ENCODE peak calls at places on chromosomes 11 and 22, in four cellular contexts. U is body of pancreas, X is neural progenitor cell, H is neuronal stem cell. Z is an unnamed sample.

GRCh38 chr11:26849009-26849408 is 127.1 kb upstream of the SLC5A12 start:
- DNase-seq in U (peak; percentile 37), X (no peak), H (no peak), Z (no peak)

GRCh38 chr11:19558189-19558986 is 154.2 kb upstream of the NAV2 start:
- DNase-seq in U (no peak), X (no peak), H (no peak), Z (no peak)

GRCh38 chr11:58503361-58503856 is 4.5 kb downstream of the OR5B21 start:
- DNase-seq in U (no peak), X (no peak), H (no peak), Z (no peak)

GRCh38 chr11:14249121-14249963 is 109.6 kb downstream of the RRAS2 start:
- DNase-seq in U (peak; percentile 57), X (peak; percentile 87), H (peak; percentile 71), Z (peak; percentile 68)

GRCh38 chr11:1628506-1629325 is 859 bp upstream of the KRTAP5-5 start:
- DNase-seq in U (peak; percentile 68), X (peak; percentile 79), H (peak; percentile 64), Z (peak; percentile 27)

GRCh38 chr22:47295226-47295901 is 532.9 kb downstream of the TBC1D22A start:
- DNase-seq in U (no peak), X (no peak), H (no peak), Z (no peak)

GRCh38 chr22:33404723-33405122 is 346.5 kb upstream of the SYN3 start:
- DNase-seq in U (no peak), X (no peak), H (no peak), Z (no peak)

GRCh38 chr11:134340354-134340964 is 8.7 kb downstream of the GLB1L2 start:
- DNase-seq in U (no peak), X (no peak), H (no peak), Z (no peak)

GRCh38 chr22:30127749-30128166 is 47.5 kb downstream of the HORMAD2 start:
- DNase-seq in U (no peak), X (no peak), H (no peak), Z (no peak)

GRCh38 chr22:35986085-35986484 is 42.5 kb downstream of the RBFOX2 start:
- DNase-seq in U (no peak), X (peak; percentile 29), H (no peak), Z (no peak)

GRCh38 chr11:17164361-17165246 is 43.2 kb downstream of the PIK3C2A start:
- DNase-seq in U (no peak), X (no peak), H (no peak), Z (no peak)

GRCh38 chr11:125431009-125431408 is 65.1 kb downstream of the FEZ1 start:
- DNase-seq in U (no peak), X (no peak), H (no peak), Z (no peak)

GRCh38 chr22:40334060-40334459 is 12.2 kb upstream of the ADSL start:
- DNase-seq in U (no peak), X (no peak), H (no peak), Z (no peak)

GRCh38 chr11:88188251-88189030 is 13.2 kb upstream of the RAB38 start:
- DNase-seq in U (no peak), X (no peak), H (no peak), Z (no peak)

GRCh38 chr22:26310616-26311015 is 118.4 kb upstream of the ASPHD2 start:
- DNase-seq in U (no peak), X (no peak), H (no peak), Z (no peak)

GRCh38 chr11:132238331-132238730 is 867.9 kb downstream of the NTM start:
- DNase-seq in U (no peak), X (no peak), H (no peak), Z (no peak)

GRCh38 chr22:46736705-46737104 is 1.3 kb downstream of the CERK start:
- DNase-seq in U (no peak), X (no peak), H (no peak), Z (no peak)

GRCh38 chr11:117172678-117173421 is 5.7 kb upstream of the SIDT2 start:
- DNase-seq in U (no peak), X (no peak), H (no peak), Z (no peak)

GRCh38 chr11:117649656-117650055 is 147.4 kb downstream of the DSCAML1 start:
- DNase-seq in U (no peak), X (no peak), H (no peak), Z (no peak)

GRCh38 chr11:2101171-2101675 is 38.0 kb downstream of the IGF2 start:
- DNase-seq in U (no peak), X (no peak), H (no peak), Z (no peak)

GRCh38 chr11:128745296-128746183 is 51.7 kb downstream of the FLI1 start:
- DNase-seq in U (no peak), X (no peak), H (no peak), Z (no peak)

GRCh38 chr11:61578819-61579218 is 2.1 kb downstream of the SYT7 start:
- DNase-seq in U (no peak), X (no peak), H (no peak), Z (no peak)

DNA sequence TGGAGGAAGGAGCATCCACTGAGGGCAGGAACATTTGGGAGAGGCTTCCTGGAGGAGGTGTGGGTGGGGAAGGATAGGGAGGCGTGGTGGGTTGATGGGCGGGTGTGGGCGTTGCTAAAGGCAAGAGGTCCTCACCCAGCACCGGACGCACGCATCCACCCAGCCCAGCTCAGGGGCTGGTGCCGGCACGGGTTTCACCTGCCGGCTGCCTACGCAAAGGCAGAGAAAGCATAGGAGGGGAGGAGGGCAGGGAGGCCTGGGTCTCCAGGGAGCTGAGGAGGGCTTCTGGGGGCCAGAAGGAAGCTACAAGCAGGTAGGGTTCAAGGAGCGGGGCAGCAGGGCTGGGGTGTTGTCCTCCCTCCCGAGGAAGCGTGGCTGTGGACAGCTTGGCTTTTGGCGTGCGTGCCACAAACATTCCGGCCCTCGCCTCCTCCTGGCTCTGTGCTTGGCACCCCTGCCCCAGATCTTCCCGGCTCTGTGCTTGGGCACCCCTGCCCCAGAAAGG is 7.8 kb downstream of the SSH3 start:
- DNase-seq in U (no peak), X (no peak), H (no peak), Z (no peak)
- H3K36me3 ChIP-seq in U (peaks cover 7% of the 10 kb centered on the region), X (no peaks in the 10 kb centered on the region), H (no peaks in the 10 kb centered on the region), Z (peaks cover 14% of the 10 kb centered on the region)

DNA sequence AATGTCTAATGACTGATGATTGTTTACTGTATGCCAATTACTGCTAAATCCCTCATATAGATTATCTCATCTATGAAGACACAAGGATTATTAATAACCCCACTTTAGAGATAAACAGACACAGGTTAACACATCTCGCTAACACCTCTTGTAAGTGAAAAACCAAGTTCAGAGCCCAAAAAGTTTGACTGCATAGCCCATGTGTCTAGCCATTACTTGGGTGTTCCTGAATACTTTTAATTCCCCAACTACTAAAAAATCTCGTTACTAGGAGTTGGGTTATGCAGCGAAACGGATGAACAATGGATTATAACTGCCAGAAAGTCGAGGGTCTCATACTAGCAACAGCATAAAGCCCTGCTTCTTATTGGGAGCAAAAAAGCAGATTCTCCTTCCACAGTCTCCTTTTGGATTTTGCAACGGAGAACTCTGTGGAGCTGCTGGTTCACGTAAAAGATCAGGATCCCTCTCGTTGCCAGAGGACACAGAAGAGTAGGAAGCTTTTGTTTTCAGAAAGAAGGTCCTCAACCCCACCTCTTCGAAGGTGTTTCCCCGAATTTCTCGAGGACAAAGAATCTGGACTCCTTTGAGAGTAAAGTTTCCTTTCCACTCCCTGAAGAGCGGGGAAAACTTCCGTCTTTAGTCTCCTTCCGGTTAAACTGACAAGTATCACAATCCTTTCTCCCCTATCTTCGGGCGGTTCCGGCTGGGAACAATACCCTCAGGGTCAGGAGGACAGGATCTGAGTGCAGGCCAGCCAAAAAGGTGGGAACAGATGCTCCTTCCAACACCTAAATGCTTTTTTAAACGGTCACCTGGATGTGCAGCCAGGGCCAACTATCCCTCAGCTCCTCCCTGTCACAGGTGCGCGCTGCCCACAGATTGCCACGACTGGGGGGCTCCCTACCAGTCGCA is 907 bp downstream of the ZBED5 start:
- DNase-seq in U (peak; percentile 50), X (peak; percentile 66), H (peak; percentile 44), Z (peak; percentile 49)
- H3K36me3 ChIP-seq in U (peaks cover 10% of the 10 kb centered on the region), X (peaks cover 34% of the 10 kb centered on the region), H (peaks cover 15% of the 10 kb centered on the region), Z (peaks cover 37% of the 10 kb centered on the region)

GRCh38 chr11:123056835-123057491 is 5.0 kb downstream of the HSPA8 start:
- DNase-seq in U (no peak), X (no peak), H (no peak), Z (no peak)

GRCh38 chr11:123054301-123055065 is 7.5 kb downstream of the HSPA8 start:
- DNase-seq in U (peak; percentile 30), X (peak; percentile 93), H (peak; percentile 64), Z (peak; percentile 83)

GRCh38 chr11:123052884-123053721 is 8.8 kb downstream of the HSPA8 start:
- DNase-seq in U (no peak), X (no peak), H (no peak), Z (no peak)

GRCh38 chr11:123057604-123058305 is 4.2 kb downstream of the HSPA8 start:
- DNase-seq in U (no peak), X (no peak), H (no peak), Z (no peak)

DNA sequence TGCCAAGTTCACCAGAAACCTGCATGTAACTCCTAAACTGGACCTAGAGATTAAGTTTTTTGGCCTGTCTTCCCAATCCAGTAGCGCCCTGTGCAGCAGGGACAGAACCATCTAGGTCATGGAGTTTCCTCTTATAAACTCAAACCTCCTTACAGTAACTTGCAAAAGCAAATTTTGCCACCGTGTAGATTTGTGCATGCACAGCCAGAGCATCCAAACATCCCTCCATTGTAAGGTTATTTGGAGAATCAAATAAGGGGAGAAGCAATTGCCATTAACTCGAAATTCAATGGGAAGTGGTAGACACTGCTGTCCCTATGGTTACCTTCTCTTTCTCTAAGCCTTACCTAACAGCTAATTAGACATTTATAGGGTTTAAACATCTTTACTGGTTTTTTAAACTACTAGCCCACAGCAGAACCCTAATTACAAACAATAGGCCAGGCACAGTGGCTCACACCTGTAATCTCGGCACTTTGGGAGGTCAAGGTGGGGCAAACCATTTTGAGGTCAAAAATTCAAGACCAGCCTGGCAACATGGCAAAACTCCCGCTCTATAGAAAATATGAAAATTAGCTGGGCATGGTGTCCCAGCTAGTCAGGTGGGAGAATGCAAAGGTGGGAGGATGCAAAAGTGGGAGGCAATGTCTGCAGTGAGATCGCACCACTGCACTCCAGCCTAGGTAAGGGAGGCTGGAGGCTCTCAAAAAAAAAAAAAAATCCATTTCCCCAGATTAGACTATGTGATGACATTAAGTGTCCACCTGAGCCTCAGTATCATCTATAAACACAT is 6.6 kb downstream of the HSPA8 start:
- DNase-seq in U (no peak), X (no peak), H (no peak), Z (peak; percentile 43)
- H3K36me3 ChIP-seq in U (peaks cover 23% of the 10 kb centered on the region), X (no peaks in the 10 kb centered on the region), H (peaks cover 41% of the 10 kb centered on the region), Z (peaks cover 61% of the 10 kb centered on the region)

GRCh38 chr11:71425851-71426250 is 22.3 kb downstream of the DHCR7 start:
- DNase-seq in U (no peak), X (no peak), H (no peak), Z (no peak)

GRCh38 chr11:71425409-71425808 is 22.8 kb downstream of the DHCR7 start:
- DNase-seq in U (no peak), X (peak; percentile 14), H (no peak), Z (no peak)

GRCh38 chr11:71420455-71421241 is 27.5 kb downstream of the DHCR7 start:
- DNase-seq in U (peak; percentile 63), X (peak; percentile 79), H (peak; percentile 37), Z (peak; percentile 16)

GRCh38 chr11:71421392-71421950 is 26.7 kb downstream of the DHCR7 start:
- DNase-seq in U (no peak), X (no peak), H (no peak), Z (no peak)

DNA sequence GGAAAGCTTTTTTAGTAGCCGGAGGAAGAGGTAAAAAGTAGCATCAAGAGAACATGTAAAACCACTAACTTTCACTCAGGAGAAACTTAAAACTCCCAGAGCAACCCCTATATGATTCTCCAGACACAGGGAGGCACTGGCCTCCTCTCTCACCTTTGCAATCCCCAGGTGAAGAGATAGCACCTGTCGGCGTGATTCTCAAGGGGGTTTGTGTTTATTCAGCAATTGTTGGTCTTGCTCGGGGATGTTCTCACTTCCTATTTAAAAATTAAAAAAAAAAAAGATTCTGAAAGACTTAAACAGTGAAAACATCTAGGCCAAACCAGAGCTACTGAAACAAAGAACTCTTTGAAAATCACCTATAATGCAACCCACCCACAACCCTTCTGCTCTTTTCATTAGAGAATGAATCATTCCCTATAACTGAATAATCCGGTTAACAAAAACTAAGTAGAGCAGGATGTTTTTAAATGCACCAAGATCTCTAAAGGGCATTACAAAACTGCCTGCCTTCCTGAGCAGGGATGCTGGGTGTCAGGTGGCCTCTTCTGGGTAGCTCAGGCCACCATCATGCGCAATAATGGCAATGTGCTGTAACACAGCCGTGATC is 24.9 kb downstream of the DHCR7 start:
- DNase-seq in U (no peak), X (no peak), H (no peak), Z (no peak)
- H3K36me3 ChIP-seq in U (no peaks in the 10 kb centered on the region), X (no peaks in the 10 kb centered on the region), H (no peaks in the 10 kb centered on the region), Z (no peaks in the 10 kb centered on the region)

Z was measured in HAP-1.